ENCODE peak calls at places on chromosomes 12 and 14, in seven cellular contexts. W is upper lobe of left lung; U is activated CD8-positive, alpha-beta T cell treated with anti-CD3 and anti-CD28 coated beads for 36 hours; M is glutamatergic neuron; T is lower lobe of right lung; K is nephron progenitor cell; Z is stomach. I is an unnamed sample.

GRCh38 chr12:29516431-29516875 is 19.0 kb upstream of the OVCH1 start:
- DNase-seq in K (no peak), Z (no peak), M (no peak), W (no peak), U (no peak), T (no peak), I (no peak)

GRCh38 chr14:92549853-92550244 is 36.3 kb downstream of the RIN3 start:
- DNase-seq in Z (no peak), T (no peak), K (no peak), W (no peak), M (peak), U (no peak), I (no peak)

GRCh38 chr12:121789233-121789781 is 4.2 kb downstream of the RHOF start:
- DNase-seq in M (no peak), K (no peak), W (no peak), Z (no peak), T (no peak), U (peak), I (no peak)

GRCh38 chr12:123142948-123143752 is 7.7 kb downstream of the PITPNM2 start:
- DNase-seq in U (no peak), Z (no peak), T (peak), K (no peak), W (no peak), M (no peak), I (no peak)

GRCh38 chr14:52039124-52039815 is 29.6 kb downstream of the NID2 start:
- DNase-seq in T (no peak), U (no peak), K (no peak), Z (no peak), W (no peak), M (no peak), I (no peak)

GRCh38 chr14:95683793-95684192 is 2.4 kb upstream of the TCL1B start:
- DNase-seq in T (no peak), Z (peak), W (no peak), K (no peak), U (peak), M (no peak), I (peak)

GRCh38 chr14:82510007-82510406 is 976.4 kb upstream of the SEL1L start:
- DNase-seq in K (no peak), U (no peak), M (no peak), Z (no peak), T (no peak), W (no peak), I (no peak)

GRCh38 chr12:64099430-64099829 is 122.7 kb downstream of the KICS2 start:
- DNase-seq in K (no peak), Z (no peak), T (no peak), U (no peak), M (no peak), W (no peak), I (no peak)

GRCh38 chr14:65299837-65300236 is 112.7 kb upstream of the FUT8 start:
- DNase-seq in Z (peak), K (no peak), T (no peak), W (no peak), M (no peak), U (no peak), I (no peak)

GRCh38 chr14:61381589-61381988 is 60.2 kb downstream of the PRKCH start:
- DNase-seq in Z (no peak), M (peak), U (peak), W (peak), K (no peak), T (peak), I (no peak)

GRCh38 chr12:13182881-13183280 is 13.6 kb upstream of the EMP1 start:
- DNase-seq in T (no peak), K (no peak), W (no peak), U (no peak), Z (no peak), M (no peak), I (no peak)

GRCh38 chr12:109523504-109523903 is 46.1 kb downstream of the UBE3B start:
- DNase-seq in M (no peak), W (no peak), T (no peak), Z (no peak), K (no peak), U (no peak), I (no peak)

GRCh38 chr12:53287741-53288216 is 7.6 kb upstream of the PFDN5 start:
- DNase-seq in Z (peak), M (peak), T (peak), W (no peak), K (peak), U (peak), I (peak)

GRCh38 chr12:25115677-25116076 is 79.3 kb downstream of the DNAI7 start:
- DNase-seq in W (no peak), U (no peak), Z (no peak), T (no peak), M (no peak), K (no peak), I (no peak)
- TF ChIP-seq CTCF in W (no peak), U (no peak), Z (no peak), T (no peak), M (no peak), K (no peak), I (no peak)

DNA sequence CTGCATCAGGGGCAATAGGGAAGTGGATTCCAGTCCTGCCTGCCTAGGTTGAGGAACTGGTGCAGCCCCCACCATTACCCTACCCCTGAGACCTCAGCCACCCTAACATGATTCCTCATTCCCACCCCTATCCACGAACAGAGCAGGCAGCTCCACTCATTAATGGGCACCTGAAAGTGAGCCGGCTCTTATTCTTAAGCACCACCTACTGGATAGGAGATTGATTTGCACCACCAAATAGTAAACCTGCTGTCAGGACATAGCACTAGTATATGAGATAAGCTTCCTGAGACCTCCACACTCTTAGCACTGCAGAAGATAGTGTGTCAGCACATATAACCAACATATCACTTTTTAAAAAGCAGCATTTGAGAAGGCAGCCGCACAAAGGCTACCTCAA is 573.2 kb downstream of the SOX5 start:
- DNase-seq in Z (no peak), U (no peak), K (no peak), M (no peak), W (no peak), T (no peak), I (no peak)
- TF ChIP-seq CTCF in Z (no peak), U (no peak), K (no peak), M (no peak), W (no peak), T (no peak), I (no peak)

DNA sequence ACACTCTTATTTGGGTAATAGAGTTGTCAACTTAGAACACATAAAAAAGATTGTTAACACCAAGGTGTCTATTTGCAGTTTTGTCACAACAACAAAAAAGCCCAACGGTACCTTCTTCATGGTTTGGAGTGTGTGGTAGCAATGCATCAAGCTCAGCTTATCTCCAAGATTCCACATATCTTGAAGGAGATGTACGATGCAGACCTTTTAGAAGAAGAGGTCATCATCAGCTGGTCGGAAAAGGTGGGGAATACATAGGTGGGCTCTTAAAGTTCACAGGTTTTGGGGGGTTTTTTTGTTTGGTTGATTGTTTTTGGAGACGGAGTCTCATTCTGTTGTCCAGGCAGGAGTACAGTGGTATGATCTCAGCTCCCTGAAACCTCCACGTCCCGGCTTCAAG is 5.5 kb downstream of the EIF5 start:
- DNase-seq in Z (no peak), M (no peak), W (no peak), U (no peak), T (no peak), K (no peak), I (no peak)
- TF ChIP-seq CTCF in Z (no peak), M (no peak), W (no peak), U (no peak), T (no peak), K (no peak), I (no peak)

DNA sequence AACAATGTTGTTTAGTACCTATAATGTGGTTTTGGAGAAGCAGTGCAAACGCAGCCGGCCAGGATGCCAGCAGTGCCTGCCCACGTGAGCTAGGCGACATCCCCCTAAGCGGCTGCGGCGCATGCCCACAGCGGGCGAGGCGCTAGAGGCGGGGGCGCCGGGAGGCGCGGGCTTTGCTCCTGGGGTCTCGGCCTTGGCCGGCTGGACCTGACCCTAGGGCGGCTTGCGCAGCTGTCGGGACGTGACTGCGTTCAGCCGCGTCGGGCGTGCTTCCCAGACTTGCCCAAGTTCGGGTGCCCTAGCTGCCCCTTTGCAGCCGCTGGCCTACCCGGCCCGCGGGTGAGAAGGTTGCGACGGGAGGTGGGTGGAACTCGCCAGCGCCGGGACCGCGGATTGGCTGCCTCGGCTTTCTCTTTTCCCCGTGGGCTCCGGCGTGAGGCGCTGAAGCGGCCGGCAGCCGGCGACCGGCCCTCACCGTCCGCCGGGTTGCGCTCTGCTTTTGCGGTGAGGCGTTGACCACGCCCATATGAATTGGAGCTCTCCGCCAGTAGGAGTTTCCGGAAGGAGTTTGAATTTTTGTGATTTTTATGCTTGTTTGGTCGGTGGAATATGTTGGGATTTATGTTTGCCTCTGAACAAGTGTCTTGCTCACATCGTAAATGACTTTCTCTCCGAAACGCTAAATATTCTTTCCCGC is at the start of gene TMEM19:
- DNase-seq in Z (peak), U (peak), W (peak), M (peak), K (peak), T (peak), I (peak)
- TF ChIP-seq CTCF in Z (no peak), U (no peak), W (peak), M (no peak), K (no peak), T (peak), I (peak)

GRCh38 chr14:102314242-102315011 is 5.1 kb upstream of the ZNF839 start:
- DNase-seq in K (peak), U (peak), Z (peak), M (peak), T (peak), W (peak), I (peak)
- TF ChIP-seq CTCF in K (peak), U (peak), Z (no peak), M (peak), T (peak), W (peak), I (peak)

DNA sequence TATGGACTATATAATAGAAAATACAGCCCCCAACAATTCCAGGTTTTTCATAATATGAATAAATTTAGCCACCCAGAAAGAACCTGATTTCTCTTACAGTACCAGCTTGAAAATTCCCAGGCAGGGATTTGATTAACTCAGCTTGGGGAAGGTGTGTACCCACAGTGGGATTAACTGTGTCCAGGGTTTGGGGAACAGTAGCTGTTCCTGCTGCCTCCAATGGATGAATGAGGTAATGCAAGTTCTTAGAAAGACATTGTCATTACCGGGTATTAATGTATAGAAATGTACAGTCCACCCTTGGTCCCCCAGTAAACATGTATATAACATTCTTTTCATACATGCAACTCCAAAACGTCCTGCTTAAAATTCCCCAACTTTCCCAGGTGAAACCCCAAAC is 115.6 kb downstream of the LRIG3 start:
- DNase-seq in U (no peak), M (no peak), Z (no peak), T (no peak), W (no peak), K (no peak), I (no peak)
- TF ChIP-seq CTCF in U (peak), M (peak), Z (no peak), T (no peak), W (no peak), K (peak), I (peak)

GRCh38 chr12:114799574-114800487 is 115.9 kb upstream of the TBX3 start:
- DNase-seq in Z (peak), T (peak), M (no peak), U (no peak), W (peak), K (peak), I (no peak)
- TF ChIP-seq CTCF in Z (no peak), T (no peak), M (no peak), U (no peak), W (no peak), K (no peak), I (no peak)

DNA sequence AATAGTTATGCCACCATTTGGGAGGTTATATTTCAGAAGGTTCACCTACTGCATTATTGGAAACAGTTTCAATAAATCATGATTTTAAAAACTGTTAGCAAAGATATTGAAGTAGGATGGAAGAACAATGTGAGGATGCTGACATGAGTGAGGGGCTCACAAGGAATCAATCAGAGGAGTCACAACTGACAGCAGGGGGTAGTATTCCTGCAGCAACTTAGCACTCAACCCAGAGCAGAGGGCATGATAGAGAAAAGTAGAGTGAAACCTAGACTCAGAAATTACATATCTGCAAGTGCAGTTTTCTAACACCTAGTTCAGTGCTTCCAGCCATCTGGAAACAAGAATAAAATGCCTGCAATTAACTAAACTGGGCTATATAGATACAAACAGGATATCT is 772.5 kb upstream of the USP15 start:
- DNase-seq in M (no peak), W (no peak), T (no peak), K (no peak), Z (no peak), U (no peak), I (no peak)
- TF ChIP-seq CTCF in M (no peak), W (no peak), T (no peak), K (no peak), Z (no peak), U (no peak), I (no peak)

GRCh38 chr12:7188557-7189397 is 709 bp upstream of the PEX5 start:
- DNase-seq in M (peak), U (peak), Z (peak), W (peak), T (peak), K (peak), I (peak)

GRCh38 chr12:7190268-7191055 is 976 bp downstream of the PEX5 start:
- DNase-seq in K (peak), U (peak), M (no peak), Z (no peak), T (peak), W (peak), I (no peak)

GRCh38 chr12:7189398-7190267 is at the start of gene PEX5:
- DNase-seq in T (peak), W (peak), Z (peak), U (peak), K (peak), M (peak), I (peak)
- TF ChIP-seq CTCF in T (no peak), W (no peak), Z (no peak), U (no peak), K (no peak), M (no peak), I (no peak)